ENCODE peak calls at places on chromosomes 12 and 14, in six cellular contexts. N is B cell, V is OCI-LY7, J is RWPE1, Z is nephron progenitor cell, R is H1. H is an unnamed sample.

GRCh38 chr12:82517808-82518207 is 159.5 kb downstream of the METTL25 start:
- DNase-seq in N (no peak), V (no peak), J (no peak), Z (no peak), R (no peak), H (no peak)

GRCh38 chr14:93944348-93945069 is 17.4 kb downstream of the FAM181A start:
- DNase-seq in N (no peak), V (no peak), J (no peak), Z (no peak), R (no peak), H (no peak)

GRCh38 chr14:43692706-43693105 is 814.4 kb downstream of the FSCB start:
- DNase-seq in N (no peak), V (no peak), J (no peak), Z (no peak), R (no peak), H (no peak)

GRCh38 chr14:68473794-68474193 is 319.1 kb downstream of the ZFP36L1 start:
- DNase-seq in N (no peak), V (peak), J (no peak), Z (no peak), R (no peak), H (no peak)

GRCh38 chr14:40762685-40763084 is 844.0 kb upstream of the LRFN5 start:
- DNase-seq in N (no peak), V (no peak), J (no peak), Z (no peak), R (no peak), H (no peak)

GRCh38 chr12:2876431-2877046 is 435 bp downstream of the FOXM1 start:
- DNase-seq in N (no peak), V (peak), J (no peak), Z (no peak), R (no peak), H (peak)

GRCh38 chr12:52415870-52416750 is 10.0 kb upstream of the KRT82 start:
- DNase-seq in N (no peak), V (no peak), J (peak), Z (no peak), R (no peak), H (no peak)

GRCh38 chr12:106000376-106001104 is 138.2 kb downstream of the NUAK1 start:
- DNase-seq in N (no peak), V (no peak), J (peak), Z (no peak), R (no peak), H (no peak)

GRCh38 chr14:84003316-84003715 is 1526.6 kb upstream of the FLRT2 start:
- DNase-seq in N (no peak), V (no peak), J (no peak), Z (no peak), R (no peak), H (no peak)

GRCh38 chr14:57822081-57822480 is 43.8 kb downstream of the SLC35F4 start:
- DNase-seq in N (no peak), V (no peak), J (no peak), Z (no peak), R (no peak), H (no peak)

GRCh38 chr14:63647696-63648410 is 6.2 kb upstream of the WDR89 start:
- DNase-seq in N (no peak), V (no peak), J (no peak), Z (no peak), R (no peak), H (no peak)

GRCh38 chr14:29037428-29037827 is 270.8 kb downstream of the FOXG1 start:
- DNase-seq in N (no peak), V (no peak), J (no peak), Z (no peak), R (no peak), H (no peak)

GRCh38 chr12:83018063-83018462 is 331.4 kb downstream of the TMTC2 start:
- DNase-seq in N (no peak), V (no peak), J (no peak), Z (no peak), R (no peak), H (no peak)

GRCh38 chr12:87120440-87120839 is 864.2 kb upstream of the MGAT4C start:
- DNase-seq in N (no peak), V (no peak), J (no peak), Z (no peak), R (no peak), H (no peak)

GRCh38 chr12:13727707-13728147 is 253.7 kb downstream of the GRIN2B start:
- DNase-seq in N (no peak), V (no peak), J (no peak), Z (no peak), R (no peak), H (no peak)

GRCh38 chr12:54716284-54716683 is 68.1 kb upstream of the DCD start:
- DNase-seq in N (no peak), V (no peak), J (no peak), Z (no peak), R (no peak), H (no peak)

GRCh38 chr12:13101854-13102375 is 1.6 kb downstream of the GSG1 start:
- DNase-seq in N (peak), V (peak), J (no peak), Z (no peak), R (no peak), H (no peak)

GRCh38 chr14:61430066-61430757 is 108.8 kb downstream of the PRKCH start:
- DNase-seq in N (no peak), V (no peak), J (no peak), Z (no peak), R (no peak), H (no peak)

GRCh38 chr12:25648460-25648859 is 95.4 kb upstream of the LMNTD1 start:
- DNase-seq in N (no peak), V (no peak), J (peak), Z (peak), R (no peak), H (no peak)

GRCh38 chr14:74495356-74495755 is 1.8 kb downstream of the ISCA2 start:
- DNase-seq in N (no peak), V (no peak), J (no peak), Z (no peak), R (no peak), H (no peak)

GRCh38 chr12:127628655-127629054 is 638.3 kb upstream of the TMEM132C start:
- DNase-seq in N (no peak), V (no peak), J (peak), Z (no peak), R (no peak), H (no peak)

GRCh38 chr12:48422060-48422459 is 50.3 kb upstream of the ANP32D start:
- DNase-seq in N (no peak), V (no peak), J (no peak), Z (no peak), R (no peak), H (no peak)

GRCh38 chr14:103543140-103543539 is 14.1 kb downstream of the TRMT61A start:
- DNase-seq in N (no peak), V (no peak), J (no peak), Z (no peak), R (no peak), H (no peak)

GRCh38 chr12:15815730-15816129 is 26.5 kb upstream of the EPS8 start:
- DNase-seq in N (no peak), V (no peak), J (no peak), Z (no peak), R (no peak), H (no peak)

GRCh38 chr12:6264402-6265037 is 46.0 kb upstream of the PLEKHG6 start:
- DNase-seq in N (no peak), V (no peak), J (no peak), Z (no peak), R (no peak), H (no peak)

GRCh38 chr14:103142903-103143302 is 19.6 kb downstream of the TNFAIP2 start:
- DNase-seq in N (no peak), V (no peak), J (no peak), Z (no peak), R (no peak), H (no peak)

GRCh38 chr12:107310621-107311020 is 217.3 kb upstream of the CRY1 start:
- DNase-seq in N (no peak), V (no peak), J (no peak), Z (no peak), R (no peak), H (no peak)

GRCh38 chr12:94676011-94676709 is 25.8 kb upstream of the TMCC3 start:
- DNase-seq in N (peak), V (no peak), J (no peak), Z (no peak), R (no peak), H (peak)

GRCh38 chr14:91946313-91947195 is 940 bp downstream of the FBLN5 start:
- DNase-seq in N (no peak), V (no peak), J (no peak), Z (no peak), R (peak), H (no peak)

GRCh38 chr14:23605931-23606585 is 27.5 kb upstream of the JPH4 start:
- DNase-seq in N (no peak), V (no peak), J (no peak), Z (no peak), R (no peak), H (peak)

DNA sequence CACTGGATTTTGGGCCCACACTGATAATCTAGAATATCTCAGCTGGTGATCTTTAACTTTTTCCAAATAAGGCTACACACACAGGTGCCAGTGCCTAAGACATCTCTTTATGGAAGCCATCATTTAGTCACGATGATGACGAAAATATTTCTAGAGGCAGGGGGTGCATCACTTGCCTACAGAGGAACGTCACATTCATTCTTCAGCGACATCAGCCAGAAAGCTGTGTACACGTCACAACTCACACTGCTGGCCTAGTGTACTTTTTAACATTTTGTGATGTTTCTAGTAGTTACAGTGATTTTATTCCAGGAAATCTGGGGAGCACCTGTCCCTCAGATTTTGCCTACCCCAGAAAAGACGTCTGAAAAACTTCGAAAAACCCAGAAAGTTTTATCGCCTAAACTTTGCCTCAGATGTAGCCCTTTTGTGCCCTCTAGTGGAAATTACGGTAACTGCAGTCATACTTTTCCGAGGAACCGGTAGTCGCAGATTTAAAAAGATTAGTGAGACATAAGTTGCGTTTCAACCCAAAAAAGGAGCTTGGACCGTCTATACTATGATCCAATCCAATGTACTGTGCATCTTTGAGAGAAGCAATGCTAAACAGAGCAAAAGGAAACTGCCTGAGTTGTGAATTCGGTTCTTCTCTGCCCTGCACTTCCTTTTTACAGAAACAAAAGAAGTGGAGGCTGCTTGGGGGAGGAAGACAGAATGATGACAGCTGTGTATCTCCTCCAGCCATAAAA is 64.3 kb upstream of the STON2 start:
- DNase-seq in N (peak), V (peak), J (peak), Z (peak), R (peak), H (peak)
- TF ChIP-seq CTCF in N (peak), V (peak), J (peak), Z (peak), R (peak), H (peak)

GRCh38 chr14:37869633-37870032 is 274.2 kb downstream of the TTC6 start:
- DNase-seq in N (no peak), V (no peak), J (no peak), Z (no peak), R (no peak), H (no peak)

GRCh38 chr14:37870170-37870569 is 274.7 kb downstream of the TTC6 start:
- DNase-seq in N (no peak), V (no peak), J (peak), Z (no peak), R (no peak), H (no peak)

GRCh38 chr14:37870947-37871346 is 275.5 kb downstream of the TTC6 start:
- DNase-seq in N (no peak), V (no peak), J (no peak), Z (no peak), R (no peak), H (no peak)

GRCh38 chr14:37874429-37875109 is 279.1 kb downstream of the TTC6 start:
- DNase-seq in N (peak), V (peak), J (peak), Z (peak), R (peak), H (peak)
- TF ChIP-seq CTCF in N (peak), V (peak), J (peak), Z (peak), R (peak), H (peak)

GRCh38 chr14:77032854-77033621 is 4.5 kb upstream of the IRF2BPL start:
- DNase-seq in N (peak), V (peak), J (peak), Z (peak), R (peak), H (peak)
- TF ChIP-seq CTCF in N (no peak), V (no peak), J (no peak), Z (no peak), R (no peak), H (peak)

DNA sequence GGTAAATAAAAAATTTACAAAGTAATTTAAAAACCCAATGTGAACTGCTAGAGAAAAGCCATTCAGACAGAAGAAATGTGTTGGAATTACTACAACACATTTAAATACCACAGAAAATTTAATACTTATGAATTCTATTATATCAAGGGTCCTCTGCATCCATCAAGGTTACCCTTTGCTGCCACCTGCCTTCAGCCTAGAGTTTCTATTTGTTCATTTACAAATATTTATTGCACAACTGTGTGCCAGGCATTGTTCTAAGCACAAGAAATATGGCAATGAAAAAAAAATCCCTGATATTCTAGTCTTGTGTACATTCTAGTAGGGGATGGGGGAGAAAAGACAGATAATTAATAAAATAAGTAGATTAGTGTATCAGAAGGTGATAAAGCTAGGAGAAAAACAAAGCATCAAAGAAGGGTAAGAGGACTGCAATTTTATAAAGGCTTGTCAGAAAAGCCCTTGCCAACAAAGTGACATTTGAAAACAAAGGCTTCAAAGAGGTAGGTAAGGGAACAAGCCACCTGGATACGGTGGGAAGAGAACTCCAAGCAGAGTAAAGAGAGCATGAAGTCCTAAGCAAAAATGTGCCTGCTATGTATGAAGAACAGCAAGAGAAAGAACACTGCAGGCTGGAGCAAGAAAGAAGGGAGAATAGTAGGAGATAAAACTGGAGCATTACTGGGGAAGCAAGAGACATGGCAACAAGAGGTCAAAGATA is 59.1 kb upstream of the SLC6A13 start:
- DNase-seq in N (no peak), V (peak), J (peak), Z (no peak), R (no peak), H (no peak)
- TF ChIP-seq CTCF in N (no peak), V (peak), J (no peak), Z (no peak), R (no peak), H (no peak)

GRCh38 chr12:9367201-9367600 is 159.0 kb upstream of the PZP start:
- DNase-seq in N (no peak), V (no peak), J (no peak), Z (no peak), R (no peak), H (no peak)

GRCh38 chr12:9364224-9365176 is 156.3 kb upstream of the PZP start:
- DNase-seq in N (peak), V (peak), J (peak), Z (peak), R (peak), H (peak)

GRCh38 chr12:9363145-9363544 is 154.9 kb upstream of the PZP start:
- DNase-seq in N (no peak), V (no peak), J (no peak), Z (no peak), R (no peak), H (no peak)

GRCh38 chr12:9365296-9365695 is 157.1 kb upstream of the PZP start:
- DNase-seq in N (no peak), V (no peak), J (no peak), Z (no peak), R (no peak), H (no peak)

GRCh38 chr12:9361879-9362326 is 153.7 kb upstream of the PZP start:
- DNase-seq in N (peak), V (no peak), J (no peak), Z (no peak), R (no peak), H (peak)
- TF ChIP-seq CTCF in N (no peak), V (no peak), J (no peak), Z (no peak), R (no peak), H (no peak)

DNA sequence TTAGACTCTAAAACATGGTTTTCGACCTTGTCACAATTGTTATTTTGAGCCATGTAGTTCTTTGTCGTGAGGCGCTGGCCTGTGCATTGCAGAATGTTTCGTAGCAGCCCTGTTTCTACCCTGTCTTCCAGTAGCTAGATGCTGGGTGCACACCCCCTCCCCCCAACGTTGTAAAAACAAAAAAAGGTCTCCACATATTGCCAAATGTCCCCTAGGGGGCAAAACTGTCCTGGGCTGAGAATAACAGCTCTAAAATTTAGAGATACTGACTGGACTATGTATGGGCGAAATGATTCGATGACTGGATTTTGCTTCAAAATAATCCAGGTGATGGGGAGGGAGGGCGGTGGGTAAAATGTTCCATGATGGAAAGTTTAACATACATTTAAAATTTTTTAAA is 126.1 kb upstream of the FUT8 start:
- DNase-seq in N (peak), V (peak), J (no peak), Z (no peak), R (no peak), H (peak)
- TF ChIP-seq CTCF in N (peak), V (peak), J (no peak), Z (no peak), R (no peak), H (peak)

GRCh38 chr12:45745861-45746277 is 16.4 kb downstream of the ARID2 start:
- DNase-seq in N (peak), V (peak), J (no peak), Z (no peak), R (no peak), H (no peak)
- TF ChIP-seq CTCF in N (peak), V (peak), J (peak), Z (no peak), R (no peak), H (peak)